ENCODE peak calls at places on chromosomes 16 and 17, in six cellular contexts. One of them, this sample, is unnamed.

GRCh38 chr17:67488161-67488560 is 111.1 kb downstream of the PITPNC1 start:
- DNase-seq in colonic mucosa: no peak
- DNase-seq in CD8-positive, alpha-beta T cell: no peak
- DNase-seq in IMR-90: no peak
- DNase-seq in breast epithelium: no peak
- DNase-seq in psoas muscle: peak; percentile 64
- DNase-seq in this sample: no peak

GRCh38 chr17:19338031-19338990 is 24.2 kb downstream of the B9D1 start:
- DNase-seq in colonic mucosa: peak; percentile 60
- DNase-seq in CD8-positive, alpha-beta T cell: peak; percentile 66
- DNase-seq in IMR-90: peak; percentile 13
- DNase-seq in breast epithelium: peak; percentile 78
- DNase-seq in psoas muscle: peak; percentile 81
- DNase-seq in this sample: peak; percentile 69

GRCh38 chr16:78503501-78504110 is 404.2 kb downstream of the WWOX start:
- DNase-seq in colonic mucosa: peak; percentile 69
- DNase-seq in CD8-positive, alpha-beta T cell: peak; percentile 38
- DNase-seq in IMR-90: peak; percentile 11
- DNase-seq in breast epithelium: no peak
- DNase-seq in psoas muscle: no peak
- DNase-seq in this sample: peak; percentile 51

GRCh38 chr17:60766778-60767190 is 89.1 kb downstream of the BCAS3 start:
- DNase-seq in colonic mucosa: no peak
- DNase-seq in CD8-positive, alpha-beta T cell: no peak
- DNase-seq in IMR-90: no peak
- DNase-seq in breast epithelium: no peak
- DNase-seq in psoas muscle: no peak
- DNase-seq in this sample: peak; percentile 38

GRCh38 chr17:2093349-2093748 is 38.4 kb downstream of the HIC1 start:
- DNase-seq in colonic mucosa: no peak
- DNase-seq in CD8-positive, alpha-beta T cell: no peak
- DNase-seq in IMR-90: no peak
- DNase-seq in breast epithelium: no peak
- DNase-seq in psoas muscle: peak; percentile 39
- DNase-seq in this sample: peak; percentile 82

GRCh38 chr17:68603027-68603426 is 1.9 kb upstream of the FAM20A start:
- DNase-seq in colonic mucosa: no peak
- DNase-seq in CD8-positive, alpha-beta T cell: no peak
- DNase-seq in IMR-90: no peak
- DNase-seq in breast epithelium: no peak
- DNase-seq in psoas muscle: peak; percentile 55
- DNase-seq in this sample: no peak

GRCh38 chr17:77494664-77495435 is 354.1 kb downstream of the SEC14L1 start:
- DNase-seq in colonic mucosa: peak; percentile 80
- DNase-seq in CD8-positive, alpha-beta T cell: peak; percentile 82
- DNase-seq in IMR-90: peak; percentile 68
- DNase-seq in breast epithelium: peak; percentile 83
- DNase-seq in psoas muscle: peak; percentile 87
- DNase-seq in this sample: peak; percentile 87

GRCh38 chr17:51258756-51259573 is 884 bp downstream of the MBTD1 start:
- DNase-seq in colonic mucosa: peak; percentile 55
- DNase-seq in CD8-positive, alpha-beta T cell: no peak
- DNase-seq in IMR-90: no peak
- DNase-seq in breast epithelium: no peak
- DNase-seq in psoas muscle: no peak
- DNase-seq in this sample: no peak

GRCh38 chr17:4771519-4772234 is at the start of gene TM4SF5:
- DNase-seq in colonic mucosa: peak; percentile 92
- DNase-seq in CD8-positive, alpha-beta T cell: no peak
- DNase-seq in IMR-90: no peak
- DNase-seq in breast epithelium: no peak
- DNase-seq in psoas muscle: no peak
- DNase-seq in this sample: no peak

GRCh38 chr16:56630134-56630533 is 2.3 kb upstream of the MT1M start:
- DNase-seq in colonic mucosa: no peak
- DNase-seq in CD8-positive, alpha-beta T cell: no peak
- DNase-seq in IMR-90: no peak
- DNase-seq in breast epithelium: no peak
- DNase-seq in psoas muscle: no peak
- DNase-seq in this sample: no peak

GRCh38 chr16:57592591-57593003 is 35.8 kb upstream of the ADGRG1 start:
- DNase-seq in colonic mucosa: no peak
- DNase-seq in CD8-positive, alpha-beta T cell: peak; percentile 73
- DNase-seq in IMR-90: no peak
- DNase-seq in breast epithelium: no peak
- DNase-seq in psoas muscle: no peak
- DNase-seq in this sample: peak; percentile 28

GRCh38 chr17:13495423-13495822 is 106.3 kb downstream of the HS3ST3A1 start:
- DNase-seq in colonic mucosa: no peak
- DNase-seq in CD8-positive, alpha-beta T cell: no peak
- DNase-seq in IMR-90: no peak
- DNase-seq in breast epithelium: no peak
- DNase-seq in psoas muscle: no peak
- DNase-seq in this sample: no peak

GRCh38 chr17:27651411-27652345 is 20.7 kb downstream of the LGALS9 start:
- DNase-seq in colonic mucosa: peak; percentile 75
- DNase-seq in CD8-positive, alpha-beta T cell: peak; percentile 69
- DNase-seq in IMR-90: peak; percentile 39
- DNase-seq in breast epithelium: peak; percentile 62
- DNase-seq in psoas muscle: peak; percentile 79
- DNase-seq in this sample: peak; percentile 47

GRCh38 chr16:57890752-57891111 is 80.2 kb downstream of the CNGB1 start:
- DNase-seq in colonic mucosa: no peak
- DNase-seq in CD8-positive, alpha-beta T cell: no peak
- DNase-seq in IMR-90: no peak
- DNase-seq in breast epithelium: no peak
- DNase-seq in psoas muscle: no peak
- DNase-seq in this sample: no peak

GRCh38 chr16:50455288-50455845 is 86.6 kb upstream of the BRD7 start:
- DNase-seq in colonic mucosa: no peak
- DNase-seq in CD8-positive, alpha-beta T cell: no peak
- DNase-seq in IMR-90: no peak
- DNase-seq in breast epithelium: no peak
- DNase-seq in psoas muscle: no peak
- DNase-seq in this sample: no peak

GRCh38 chr16:69112285-69113129 is 7.1 kb downstream of the HAS3 start:
- DNase-seq in colonic mucosa: peak; percentile 64
- DNase-seq in CD8-positive, alpha-beta T cell: peak; percentile 50
- DNase-seq in IMR-90: peak; percentile 25
- DNase-seq in breast epithelium: no peak
- DNase-seq in psoas muscle: peak; percentile 71
- DNase-seq in this sample: peak; percentile 53

GRCh38 chr16:4316732-4317461 is 1.0 kb downstream of the GLIS2 start:
- DNase-seq in colonic mucosa: peak; percentile 34
- DNase-seq in CD8-positive, alpha-beta T cell: no peak
- DNase-seq in IMR-90: no peak
- DNase-seq in breast epithelium: no peak
- DNase-seq in psoas muscle: peak; percentile 66
- DNase-seq in this sample: peak; percentile 88

GRCh38 chr17:13230350-13230900 is 212.6 kb upstream of the ELAC2 start:
- DNase-seq in colonic mucosa: no peak
- DNase-seq in CD8-positive, alpha-beta T cell: no peak
- DNase-seq in IMR-90: no peak
- DNase-seq in breast epithelium: no peak
- DNase-seq in psoas muscle: no peak
- DNase-seq in this sample: no peak

GRCh38 chr17:69574257-69575197 is 160.0 kb downstream of the MAP2K6 start:
- DNase-seq in colonic mucosa: no peak
- DNase-seq in CD8-positive, alpha-beta T cell: no peak
- DNase-seq in IMR-90: peak; percentile 77
- DNase-seq in breast epithelium: no peak
- DNase-seq in psoas muscle: no peak
- DNase-seq in this sample: no peak

GRCh38 chr17:77280304-77280910 is 139.6 kb downstream of the SEC14L1 start:
- DNase-seq in colonic mucosa: peak; percentile 83
- DNase-seq in CD8-positive, alpha-beta T cell: no peak
- DNase-seq in IMR-90: peak; percentile 84
- DNase-seq in breast epithelium: no peak
- DNase-seq in psoas muscle: no peak
- DNase-seq in this sample: no peak

GRCh38 chr17:79739148-79740062 is 8.7 kb downstream of the ENPP7 start:
- DNase-seq in colonic mucosa: no peak
- DNase-seq in CD8-positive, alpha-beta T cell: no peak
- DNase-seq in IMR-90: no peak
- DNase-seq in breast epithelium: no peak
- DNase-seq in psoas muscle: no peak
- DNase-seq in this sample: no peak

GRCh38 chr16:70685061-70685937 is 554 bp downstream of the MTSS2 start:
- DNase-seq in colonic mucosa: no peak
- DNase-seq in CD8-positive, alpha-beta T cell: peak; percentile 21
- DNase-seq in IMR-90: no peak
- DNase-seq in breast epithelium: no peak
- DNase-seq in psoas muscle: peak; percentile 66
- DNase-seq in this sample: no peak

GRCh38 chr16:57166951-57167350 is 18.9 kb downstream of the PSME3IP1 start:
- DNase-seq in colonic mucosa: no peak
- DNase-seq in CD8-positive, alpha-beta T cell: no peak
- DNase-seq in IMR-90: peak; percentile 65
- DNase-seq in breast epithelium: no peak
- DNase-seq in psoas muscle: no peak
- DNase-seq in this sample: no peak

GRCh38 chr16:61150351-61150750 is 885.9 kb downstream of the CDH8 start:
- DNase-seq in colonic mucosa: no peak
- DNase-seq in CD8-positive, alpha-beta T cell: no peak
- DNase-seq in IMR-90: no peak
- DNase-seq in breast epithelium: no peak
- DNase-seq in psoas muscle: no peak
- DNase-seq in this sample: no peak

GRCh38 chr16:66152841-66153525 is 213.5 kb upstream of the CDH5 start:
- DNase-seq in colonic mucosa: no peak
- DNase-seq in CD8-positive, alpha-beta T cell: no peak
- DNase-seq in IMR-90: peak; percentile 89
- DNase-seq in breast epithelium: no peak
- DNase-seq in psoas muscle: no peak
- DNase-seq in this sample: no peak

GRCh38 chr16:12260647-12261262 is 284.2 kb downstream of the SNX29 start:
- DNase-seq in colonic mucosa: no peak
- DNase-seq in CD8-positive, alpha-beta T cell: no peak
- DNase-seq in IMR-90: peak; percentile 84
- DNase-seq in breast epithelium: no peak
- DNase-seq in psoas muscle: no peak
- DNase-seq in this sample: no peak

GRCh38 chr16:29961479-29962343 is at the start of gene TMEM219:
- DNase-seq in colonic mucosa: peak; percentile 92
- DNase-seq in CD8-positive, alpha-beta T cell: peak; percentile 95
- DNase-seq in IMR-90: peak; percentile 83
- DNase-seq in breast epithelium: peak; percentile 84
- DNase-seq in psoas muscle: peak; percentile 95
- DNase-seq in this sample: peak; percentile 99

GRCh38 chr16:66889622-66890021 is 9.3 kb downstream of the PDP2 start:
- DNase-seq in colonic mucosa: no peak
- DNase-seq in CD8-positive, alpha-beta T cell: no peak
- DNase-seq in IMR-90: no peak
- DNase-seq in breast epithelium: no peak
- DNase-seq in psoas muscle: no peak
- DNase-seq in this sample: no peak

GRCh38 chr16:68776821-68777485 is 39.9 kb downstream of the CDH1 start:
- DNase-seq in colonic mucosa: no peak
- DNase-seq in CD8-positive, alpha-beta T cell: no peak
- DNase-seq in IMR-90: no peak
- DNase-seq in breast epithelium: no peak
- DNase-seq in psoas muscle: no peak
- DNase-seq in this sample: no peak

GRCh38 chr16:57884655-57885133 is 82.4 kb upstream of the KIFC3 start:
- DNase-seq in colonic mucosa: no peak
- DNase-seq in CD8-positive, alpha-beta T cell: no peak
- DNase-seq in IMR-90: no peak
- DNase-seq in breast epithelium: no peak
- DNase-seq in psoas muscle: no peak
- DNase-seq in this sample: no peak

GRCh38 chr17:80839401-80839800 is 152.2 kb upstream of the CHMP6 start:
- DNase-seq in colonic mucosa: no peak
- DNase-seq in CD8-positive, alpha-beta T cell: no peak
- DNase-seq in IMR-90: no peak
- DNase-seq in breast epithelium: no peak
- DNase-seq in psoas muscle: no peak
- DNase-seq in this sample: no peak

GRCh38 chr17:32158870-32159585 is 16.7 kb downstream of the RHOT1 start:
- DNase-seq in colonic mucosa: no peak
- DNase-seq in CD8-positive, alpha-beta T cell: no peak
- DNase-seq in IMR-90: no peak
- DNase-seq in breast epithelium: no peak
- DNase-seq in psoas muscle: peak; percentile 63
- DNase-seq in this sample: no peak

GRCh38 chr17:19650826-19651225 is 2.3 kb downstream of the ALDH3A2 start:
- DNase-seq in colonic mucosa: no peak
- DNase-seq in CD8-positive, alpha-beta T cell: no peak
- DNase-seq in IMR-90: peak; percentile 59
- DNase-seq in breast epithelium: no peak
- DNase-seq in psoas muscle: no peak
- DNase-seq in this sample: no peak

GRCh38 chr17:38591759-38592241 is 14.0 kb downstream of the SRCIN1 start:
- DNase-seq in colonic mucosa: no peak
- DNase-seq in CD8-positive, alpha-beta T cell: no peak
- DNase-seq in IMR-90: no peak
- DNase-seq in breast epithelium: no peak
- DNase-seq in psoas muscle: no peak
- DNase-seq in this sample: peak; percentile 32
- H3K4me1 ChIP-seq in colonic mucosa: no peaks in the 10 kb centered on the region
- H3K4me1 ChIP-seq in CD8-positive, alpha-beta T cell: peaks cover 20% of the 10 kb centered on the region
- H3K4me1 ChIP-seq in IMR-90: no peaks in the 10 kb centered on the region
- H3K4me1 ChIP-seq in breast epithelium: peaks cover 6% of the 10 kb centered on the region
- H3K4me1 ChIP-seq in psoas muscle: no peaks in the 10 kb centered on the region
- H3K4me1 ChIP-seq in this sample: peaks cover 18% of the 10 kb centered on the region

GRCh38 chr16:81562926-81563325 is 118.3 kb downstream of the CMIP start:
- DNase-seq in colonic mucosa: no peak
- DNase-seq in CD8-positive, alpha-beta T cell: no peak
- DNase-seq in IMR-90: no peak
- DNase-seq in breast epithelium: no peak
- DNase-seq in psoas muscle: no peak
- DNase-seq in this sample: no peak
- H3K4me1 ChIP-seq in colonic mucosa: peaks cover 7% of the 10 kb centered on the region
- H3K4me1 ChIP-seq in CD8-positive, alpha-beta T cell: no peaks in the 10 kb centered on the region
- H3K4me1 ChIP-seq in IMR-90: peaks cover 2% of the 10 kb centered on the region
- H3K4me1 ChIP-seq in breast epithelium: no peaks in the 10 kb centered on the region
- H3K4me1 ChIP-seq in psoas muscle: no peaks in the 10 kb centered on the region
- H3K4me1 ChIP-seq in this sample: peaks cover 22% of the 10 kb centered on the region

DNA sequence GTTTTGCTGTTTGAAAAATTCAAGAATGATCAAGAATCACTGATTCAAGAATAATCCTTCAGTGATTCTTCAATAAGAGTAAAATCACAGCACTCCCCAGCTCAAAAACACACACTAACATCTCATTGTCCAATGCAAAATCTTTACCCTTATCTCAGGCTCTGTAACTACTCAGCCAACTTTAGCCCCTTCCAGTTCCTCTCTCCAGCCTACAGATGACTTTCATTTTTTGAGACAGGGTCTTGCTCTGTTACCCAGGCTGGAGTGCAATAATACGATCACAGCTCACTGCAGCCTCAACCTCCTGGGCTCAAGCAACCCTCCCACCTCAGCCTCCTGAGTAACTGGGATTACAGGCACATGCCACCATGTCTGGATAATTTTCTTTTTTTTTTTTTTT is 25.0 kb downstream of the STAT3 start:
- DNase-seq in colonic mucosa: no peak
- DNase-seq in CD8-positive, alpha-beta T cell: no peak
- DNase-seq in IMR-90: no peak
- DNase-seq in breast epithelium: no peak
- DNase-seq in psoas muscle: no peak
- DNase-seq in this sample: no peak
- H3K4me1 ChIP-seq in colonic mucosa: peaks cover 18% of the 10 kb centered on the region
- H3K4me1 ChIP-seq in CD8-positive, alpha-beta T cell: peaks cover 38% of the 10 kb centered on the region
- H3K4me1 ChIP-seq in IMR-90: peaks cover 17% of the 10 kb centered on the region
- H3K4me1 ChIP-seq in breast epithelium: peaks cover 14% of the 10 kb centered on the region
- H3K4me1 ChIP-seq in psoas muscle: peaks cover 62% of the 10 kb centered on the region
- H3K4me1 ChIP-seq in this sample: peaks cover 71% of the 10 kb centered on the region

GRCh38 chr17:64244165-64244564 is 18.9 kb downstream of the TEX2 start:
- DNase-seq in colonic mucosa: no peak
- DNase-seq in CD8-positive, alpha-beta T cell: no peak
- DNase-seq in IMR-90: peak; percentile 34
- DNase-seq in breast epithelium: no peak
- DNase-seq in psoas muscle: no peak
- DNase-seq in this sample: no peak
- H3K4me1 ChIP-seq in colonic mucosa: no peaks in the 10 kb centered on the region
- H3K4me1 ChIP-seq in CD8-positive, alpha-beta T cell: no peaks in the 10 kb centered on the region
- H3K4me1 ChIP-seq in IMR-90: peaks cover 16% of the 10 kb centered on the region
- H3K4me1 ChIP-seq in breast epithelium: peaks cover 3% of the 10 kb centered on the region
- H3K4me1 ChIP-seq in psoas muscle: peaks cover 42% of the 10 kb centered on the region
- H3K4me1 ChIP-seq in this sample: peaks cover 27% of the 10 kb centered on the region